ENCODE peak calls at places on chromosomes 13 and 19, in six cellular contexts. L, I, D, G, R and U are unnamed samples.

GRCh38 chr19:18633321-18633720 is 3.5 kb upstream of the KLHL26 start:
- DNase-seq in L (no peak), I (no peak), D (no peak), G (no peak), R (no peak), U (no peak)

GRCh38 chr13:71378992-71379905 is 487.8 kb downstream of the DACH1 start:
- DNase-seq in L (no peak), I (no peak), D (no peak), G (no peak), R (peak; percentile 19), U (peak; percentile 56)

GRCh38 chr19:48938256-48938655 is 4.8 kb downstream of the DHDH start:
- DNase-seq in L (no peak), I (no peak), D (no peak), G (no peak), R (no peak), U (no peak)

GRCh38 chr13:45691251-45691650 is 10.9 kb upstream of the CBY2 start:
- DNase-seq in L (no peak), I (no peak), D (no peak), G (no peak), R (no peak), U (no peak)

GRCh38 chr13:51057931-51058330 is 53.1 kb downstream of the C13orf42 start:
- DNase-seq in L (no peak), I (no peak), D (no peak), G (no peak), R (no peak), U (no peak)

GRCh38 chr19:45773384-45773783 is 4.3 kb upstream of the SIX5 start:
- DNase-seq in L (no peak), I (no peak), D (no peak), G (no peak), R (no peak), U (no peak)

GRCh38 chr19:4676955-4677731 is 7.0 kb upstream of the MYDGF start:
- DNase-seq in L (no peak), I (no peak), D (no peak), G (no peak), R (peak; percentile 56), U (peak; percentile 40)

GRCh38 chr19:33248553-33248953 is 22.9 kb upstream of the SLC7A10 start:
- DNase-seq in L (no peak), I (no peak), D (no peak), G (no peak), R (no peak), U (no peak)

GRCh38 chr19:13155472-13156284 is 5.5 kb downstream of the IER2 start:
- DNase-seq in L (no peak), I (peak; percentile 71), D (peak; percentile 73), G (peak; percentile 71), R (peak; percentile 90), U (peak; percentile 96)

GRCh38 chr13:75798353-75799245 is 162.5 kb downstream of the LMO7 start:
- DNase-seq in L (no peak), I (no peak), D (no peak), G (peak; percentile 66), R (peak; percentile 47), U (no peak)

GRCh38 chr13:61187471-61187870 is 228.2 kb downstream of the PCDH20 start:
- DNase-seq in L (no peak), I (no peak), D (no peak), G (no peak), R (no peak), U (no peak)

GRCh38 chr19:43858174-43858573 is 31.1 kb downstream of the ZNF283 start:
- DNase-seq in L (no peak), I (no peak), D (no peak), G (no peak), R (no peak), U (no peak)

GRCh38 chr13:33612641-33613638 is 205.0 kb upstream of the RFC3 start:
- DNase-seq in L (no peak), I (no peak), D (no peak), G (no peak), R (no peak), U (no peak)

GRCh38 chr19:13363235-13363634 is 143.0 kb downstream of the CACNA1A start:
- DNase-seq in L (no peak), I (no peak), D (no peak), G (no peak), R (no peak), U (no peak)

GRCh38 chr13:98719527-98720250 is 32.8 kb downstream of the SLC15A1 start:
- DNase-seq in L (no peak), I (no peak), D (no peak), G (no peak), R (no peak), U (no peak)

GRCh38 chr13:90336507-90336906 is 1011.0 kb upstream of the MIR17HG start:
- DNase-seq in L (no peak), I (no peak), D (no peak), G (no peak), R (no peak), U (no peak)

GRCh38 chr13:47484564-47484963 is 516.5 kb downstream of the SUCLA2 start:
- DNase-seq in L (no peak), I (no peak), D (no peak), G (peak; percentile 76), R (peak; percentile 63), U (peak; percentile 91)

GRCh38 chr19:13839938-13840750 is 36.8 kb upstream of the NANOS3 start:
- DNase-seq in L (no peak), I (peak; percentile 50), D (peak; percentile 64), G (peak; percentile 75), R (no peak), U (peak; percentile 87)

GRCh38 chr19:1269478-1270167 is 491 bp downstream of the CIRBP start:
- DNase-seq in L (peak; percentile 84), I (peak; percentile 84), D (peak; percentile 77), G (peak; percentile 90), R (peak; percentile 91), U (peak; percentile 90)

GRCh38 chr19:56084835-56085536 is 36.1 kb downstream of the ZNF787 start:
- DNase-seq in L (no peak), I (no peak), D (no peak), G (no peak), R (no peak), U (no peak)

GRCh38 chr19:40521276-40521675 is 54.5 kb downstream of the SPTBN4 start:
- DNase-seq in L (no peak), I (no peak), D (no peak), G (peak; percentile 19), R (peak; percentile 51), U (peak; percentile 23)

GRCh38 chr13:30585748-30586262 is 31.9 kb upstream of the USPL1 start:
- DNase-seq in L (no peak), I (no peak), D (no peak), G (peak; percentile 56), R (peak; percentile 72), U (peak; percentile 76)

GRCh38 chr13:70310720-70311119 is 202.5 kb upstream of the KLHL1 start:
- DNase-seq in L (peak; percentile 85), I (no peak), D (no peak), G (no peak), R (peak; percentile 13), U (peak; percentile 76)

GRCh38 chr19:32809254-32809653 is 60.3 kb downstream of the SLC7A9 start:
- DNase-seq in L (no peak), I (no peak), D (no peak), G (no peak), R (no peak), U (no peak)

GRCh38 chr13:30403491-30403890 is 18.8 kb upstream of the UBE2L5 start:
- DNase-seq in L (no peak), I (no peak), D (no peak), G (no peak), R (no peak), U (no peak)

GRCh38 chr19:38721977-38722773 is 22.1 kb downstream of the CAPN12 start:
- DNase-seq in L (no peak), I (no peak), D (no peak), G (no peak), R (no peak), U (no peak)

GRCh38 chr13:20219585-20219984 is 12.5 kb downstream of the GJB6 start:
- DNase-seq in L (no peak), I (no peak), D (no peak), G (no peak), R (no peak), U (no peak)

GRCh38 chr13:106372199-106373160 is 163.0 kb downstream of the EFNB2 start:
- DNase-seq in L (no peak), I (no peak), D (no peak), G (peak; percentile 63), R (peak; percentile 59), U (peak; percentile 57)

GRCh38 chr13:113298001-113298945 is 1.2 kb downstream of the LAMP1 start:
- DNase-seq in L (no peak), I (no peak), D (no peak), G (no peak), R (no peak), U (no peak)

GRCh38 chr19:2803486-2804155 is 16.0 kb upstream of the ZNF554 start:
- DNase-seq in L (no peak), I (no peak), D (no peak), G (no peak), R (no peak), U (no peak)

GRCh38 chr13:75485286-75486062 is 3.5 kb upstream of the TBC1D4 start:
- DNase-seq in L (no peak), I (no peak), D (no peak), G (peak; percentile 60), R (peak; percentile 59), U (peak; percentile 46)

GRCh38 chr13:66765559-66765958 is 464.6 kb downstream of the PCDH9 start:
- DNase-seq in L (no peak), I (no peak), D (no peak), G (no peak), R (no peak), U (no peak)

GRCh38 chr13:36666482-36667264 is 7.1 kb upstream of the SERTM1 start:
- DNase-seq in L (peak; percentile 53), I (no peak), D (no peak), G (no peak), R (no peak), U (no peak)

GRCh38 chr19:34480971-34481821 is at the start of gene WTIP:
- DNase-seq in L (no peak), I (no peak), D (no peak), G (peak; percentile 67), R (peak; percentile 89), U (peak; percentile 87)

GRCh38 chr13:91133941-91134772 is 213.3 kb upstream of the MIR17HG start:
- DNase-seq in L (peak; percentile 81), I (peak; percentile 3), D (no peak), G (peak; percentile 47), R (peak; percentile 79), U (peak; percentile 68)

GRCh38 chr19:41958367-41959055 is 610 bp downstream of the RABAC1 start:
- DNase-seq in L (peak; percentile 30), I (peak; percentile 81), D (peak; percentile 60), G (peak; percentile 53), R (peak; percentile 62), U (peak; percentile 89)